ENCODE peak calls at places on chromosomes 5 and 9, in four cellular contexts. D is hippocampal formation, X is small intestine, R is NCI-H1417. V is an unnamed sample.

GRCh38 chr5:120615967-120616645 is 152.0 kb downstream of the PRR16 start:
- DNase-seq in D (no peak), X (no peak), R (no peak), V (peak)

GRCh38 chr9:72203205-72203803 is 54.1 kb downstream of the GDA start:
- DNase-seq in D (peak), X (peak), R (peak), V (peak)

GRCh38 chr5:109589983-109590382 is 99.7 kb upstream of the MAN2A1 start:
- DNase-seq in D (no peak), X (no peak), R (no peak), V (no peak)

GRCh38 chr5:178453224-178453623 is 137.0 kb downstream of the COL23A1 start:
- DNase-seq in D (no peak), X (no peak), R (no peak), V (no peak)

GRCh38 chr5:96942911-96943310 is 7.0 kb downstream of the LNPEP start:
- DNase-seq in D (no peak), X (no peak), R (no peak), V (no peak)

GRCh38 chr5:113156271-113156878 is 179.8 kb downstream of the DCP2 start:
- DNase-seq in D (no peak), X (no peak), R (no peak), V (no peak)

GRCh38 chr5:177509991-177510566 is 453 bp upstream of the DOK3 start:
- DNase-seq in D (no peak), X (no peak), R (no peak), V (no peak)

GRCh38 chr5:177372910-177373309 is 11.3 kb upstream of the SLC34A1 start:
- DNase-seq in D (no peak), X (no peak), R (no peak), V (no peak)

GRCh38 chr5:135154197-135154596 is 120.2 kb upstream of the PITX1 start:
- DNase-seq in D (no peak), X (no peak), R (no peak), V (no peak)

GRCh38 chr5:150489358-150490295 is 18.3 kb upstream of the NDST1 start:
- DNase-seq in D (no peak), X (no peak), R (no peak), V (peak)

GRCh38 chr9:133485531-133486260 is 6.8 kb upstream of the SLC2A6 start:
- DNase-seq in D (no peak), X (no peak), R (no peak), V (peak)

GRCh38 chr9:7174884-7175283 is 417.1 kb downstream of the KDM4C start:
- DNase-seq in D (no peak), X (no peak), R (no peak), V (no peak)

GRCh38 chr5:117943521-117943920 is 1044.8 kb downstream of the DTWD2 start:
- DNase-seq in D (no peak), X (no peak), R (no peak), V (no peak)

GRCh38 chr9:134629061-134629585 is 12.5 kb upstream of the COL5A1 start:
- DNase-seq in D (no peak), X (no peak), R (no peak), V (peak)

GRCh38 chr5:34913072-34913471 is 2.2 kb downstream of the RAD1 start:
- DNase-seq in D (no peak), X (no peak), R (no peak), V (no peak)

GRCh38 chr9:134328341-134328840 is 2.1 kb downstream of the RXRA start:
- DNase-seq in D (no peak), X (peak), R (no peak), V (peak)

GRCh38 chr5:71932131-71932635 is 175.1 kb upstream of the MAP1B start:
- DNase-seq in D (no peak), X (peak), R (peak), V (no peak)

GRCh38 chr5:6547498-6547897 is 85.3 kb downstream of the NSUN2 start:
- DNase-seq in D (no peak), X (no peak), R (no peak), V (no peak)

GRCh38 chr5:133727636-133728035 is 115.3 kb upstream of the FSTL4 start:
- DNase-seq in D (no peak), X (no peak), R (no peak), V (no peak)

GRCh38 chr9:98806394-98807069 is 938 bp upstream of the GALNT12 start:
- DNase-seq in D (no peak), X (no peak), R (no peak), V (peak)

GRCh38 chr9:136508729-136509500 is 26.1 kb upstream of the SEC16A start:
- DNase-seq in D (no peak), X (no peak), R (no peak), V (no peak)

GRCh38 chr5:149706158-149706557 is 24.0 kb upstream of the PPARGC1B start:
- DNase-seq in D (no peak), X (no peak), R (no peak), V (no peak)

GRCh38 chr9:2126331-2126789 is 111.2 kb downstream of the SMARCA2 start:
- DNase-seq in D (no peak), X (no peak), R (no peak), V (no peak)

GRCh38 chr5:142753114-142753764 is 16.9 kb upstream of the ARHGAP26 start:
- DNase-seq in D (peak), X (no peak), R (no peak), V (no peak)

GRCh38 chr9:104868303-104868686 is 59.7 kb downstream of the ABCA1 start:
- DNase-seq in D (no peak), X (no peak), R (no peak), V (no peak)

GRCh38 chr9:136726631-136727191 is 14.3 kb downstream of the DIPK1B start:
- DNase-seq in D (no peak), X (peak), R (no peak), V (peak)

GRCh38 chr5:127757576-127757975 is 54.4 kb downstream of the CCDC192 start:
- DNase-seq in D (no peak), X (peak), R (peak), V (no peak)

GRCh38 chr9:4714266-4715016 is 26.6 kb downstream of the AK3 start:
- DNase-seq in D (no peak), X (no peak), R (no peak), V (no peak)

GRCh38 chr5:9888517-9888916 is 258.4 kb upstream of the TAS2R1 start:
- DNase-seq in D (no peak), X (no peak), R (no peak), V (peak)

GRCh38 chr5:106415541-106415940 is 1255.2 kb downstream of the EFNA5 start:
- DNase-seq in D (no peak), X (no peak), R (no peak), V (peak)

GRCh38 chr5:132471944-132472343 is 18.6 kb downstream of the IRF1 start:
- DNase-seq in D (no peak), X (no peak), R (no peak), V (peak)

GRCh38 chr9:127971357-127972315 is 9.2 kb downstream of the EEIG1 start:
- DNase-seq in D (peak), X (no peak), R (no peak), V (peak)

V was measured in osteoblast.